ENCODE peak calls at places on chromosomes 16 and 17, in five cellular contexts. One of them, this sample, is unnamed.

GRCh38 chr17:81511800-81512559 is 619 bp downstream of the ACTG1 start:
- ATAC-seq in right cardiac atrium: peak
- ATAC-seq in central memory CD8-positive, alpha-beta T cell: no peak
- ATAC-seq in activated naive CD8-positive, alpha-beta T cell treated with anti-CD3 and anti-CD28 coated beads, Interleukin-2, amount 50 U/mL, for 24 hours: no peak
- ATAC-seq in foreskin keratinocyte: no peak
- ATAC-seq in this sample: peak

GRCh38 chr17:74852237-74853047 is 7.2 kb downstream of the GRIN2C start:
- ATAC-seq in activated naive CD8-positive, alpha-beta T cell treated with anti-CD3 and anti-CD28 coated beads, Interleukin-2, amount 50 U/mL, for 24 hours: peak
- ATAC-seq in foreskin keratinocyte: peak
- ATAC-seq in central memory CD8-positive, alpha-beta T cell: peak
- ATAC-seq in right cardiac atrium: no peak
- ATAC-seq in this sample: no peak

GRCh38 chr16:84730406-84731106 is 30.8 kb downstream of the USP10 start:
- ATAC-seq in central memory CD8-positive, alpha-beta T cell: peak
- ATAC-seq in right cardiac atrium: peak
- ATAC-seq in activated naive CD8-positive, alpha-beta T cell treated with anti-CD3 and anti-CD28 coated beads, Interleukin-2, amount 50 U/mL, for 24 hours: no peak
- ATAC-seq in foreskin keratinocyte: peak
- ATAC-seq in this sample: peak

GRCh38 chr17:1473841-1474240 is 17.8 kb upstream of the CRK start:
- ATAC-seq in foreskin keratinocyte: no peak
- ATAC-seq in central memory CD8-positive, alpha-beta T cell: peak
- ATAC-seq in right cardiac atrium: no peak
- ATAC-seq in activated naive CD8-positive, alpha-beta T cell treated with anti-CD3 and anti-CD28 coated beads, Interleukin-2, amount 50 U/mL, for 24 hours: peak
- ATAC-seq in this sample: no peak

GRCh38 chr16:71590584-71590983 is 13.7 kb upstream of the TAT start:
- ATAC-seq in central memory CD8-positive, alpha-beta T cell: no peak
- ATAC-seq in right cardiac atrium: no peak
- ATAC-seq in activated naive CD8-positive, alpha-beta T cell treated with anti-CD3 and anti-CD28 coated beads, Interleukin-2, amount 50 U/mL, for 24 hours: no peak
- ATAC-seq in foreskin keratinocyte: no peak
- ATAC-seq in this sample: no peak

GRCh38 chr16:4042581-4042980 is 73.7 kb downstream of the ADCY9 start:
- ATAC-seq in central memory CD8-positive, alpha-beta T cell: no peak
- ATAC-seq in foreskin keratinocyte: no peak
- ATAC-seq in right cardiac atrium: no peak
- ATAC-seq in activated naive CD8-positive, alpha-beta T cell treated with anti-CD3 and anti-CD28 coated beads, Interleukin-2, amount 50 U/mL, for 24 hours: no peak
- ATAC-seq in this sample: no peak

GRCh38 chr16:86566966-86567700 is 504 bp downstream of the FOXC2 start:
- ATAC-seq in right cardiac atrium: peak
- ATAC-seq in central memory CD8-positive, alpha-beta T cell: no peak
- ATAC-seq in activated naive CD8-positive, alpha-beta T cell treated with anti-CD3 and anti-CD28 coated beads, Interleukin-2, amount 50 U/mL, for 24 hours: peak
- ATAC-seq in foreskin keratinocyte: peak
- ATAC-seq in this sample: peak

GRCh38 chr17:19370493-19370960 is 7.8 kb upstream of the MAPK7 start:
- ATAC-seq in activated naive CD8-positive, alpha-beta T cell treated with anti-CD3 and anti-CD28 coated beads, Interleukin-2, amount 50 U/mL, for 24 hours: peak
- ATAC-seq in right cardiac atrium: peak
- ATAC-seq in foreskin keratinocyte: no peak
- ATAC-seq in central memory CD8-positive, alpha-beta T cell: peak
- ATAC-seq in this sample: peak

GRCh38 chr17:67578058-67578457 is 139.7 kb upstream of the NOL11 start:
- ATAC-seq in foreskin keratinocyte: no peak
- ATAC-seq in activated naive CD8-positive, alpha-beta T cell treated with anti-CD3 and anti-CD28 coated beads, Interleukin-2, amount 50 U/mL, for 24 hours: peak
- ATAC-seq in central memory CD8-positive, alpha-beta T cell: no peak
- ATAC-seq in right cardiac atrium: no peak
- ATAC-seq in this sample: no peak

GRCh38 chr17:80992948-80993624 is 1.4 kb downstream of the CHMP6 start:
- ATAC-seq in foreskin keratinocyte: no peak
- ATAC-seq in central memory CD8-positive, alpha-beta T cell: no peak
- ATAC-seq in activated naive CD8-positive, alpha-beta T cell treated with anti-CD3 and anti-CD28 coated beads, Interleukin-2, amount 50 U/mL, for 24 hours: no peak
- ATAC-seq in right cardiac atrium: no peak
- ATAC-seq in this sample: no peak

GRCh38 chr16:56789360-56789759 is 59.4 kb downstream of the NUP93 start:
- ATAC-seq in activated naive CD8-positive, alpha-beta T cell treated with anti-CD3 and anti-CD28 coated beads, Interleukin-2, amount 50 U/mL, for 24 hours: no peak
- ATAC-seq in right cardiac atrium: no peak
- ATAC-seq in foreskin keratinocyte: peak
- ATAC-seq in central memory CD8-positive, alpha-beta T cell: no peak
- ATAC-seq in this sample: no peak

GRCh38 chr17:17537311-17538099 is 41.3 kb upstream of the RASD1 start:
- ATAC-seq in foreskin keratinocyte: no peak
- ATAC-seq in central memory CD8-positive, alpha-beta T cell: no peak
- ATAC-seq in activated naive CD8-positive, alpha-beta T cell treated with anti-CD3 and anti-CD28 coated beads, Interleukin-2, amount 50 U/mL, for 24 hours: no peak
- ATAC-seq in right cardiac atrium: no peak
- ATAC-seq in this sample: no peak

GRCh38 chr16:67339453-67339852 is 12.8 kb downstream of the LRRC36 start:
- ATAC-seq in central memory CD8-positive, alpha-beta T cell: no peak
- ATAC-seq in activated naive CD8-positive, alpha-beta T cell treated with anti-CD3 and anti-CD28 coated beads, Interleukin-2, amount 50 U/mL, for 24 hours: no peak
- ATAC-seq in right cardiac atrium: no peak
- ATAC-seq in foreskin keratinocyte: no peak
- ATAC-seq in this sample: no peak

GRCh38 chr17:917391-917811 is 62.2 kb downstream of the NXN start:
- ATAC-seq in foreskin keratinocyte: no peak
- ATAC-seq in right cardiac atrium: peak
- ATAC-seq in central memory CD8-positive, alpha-beta T cell: no peak
- ATAC-seq in activated naive CD8-positive, alpha-beta T cell treated with anti-CD3 and anti-CD28 coated beads, Interleukin-2, amount 50 U/mL, for 24 hours: no peak
- ATAC-seq in this sample: no peak

GRCh38 chr17:59634632-59635561 is 15.2 kb downstream of the CLTC start:
- ATAC-seq in activated naive CD8-positive, alpha-beta T cell treated with anti-CD3 and anti-CD28 coated beads, Interleukin-2, amount 50 U/mL, for 24 hours: peak
- ATAC-seq in right cardiac atrium: peak
- ATAC-seq in foreskin keratinocyte: peak
- ATAC-seq in central memory CD8-positive, alpha-beta T cell: no peak
- ATAC-seq in this sample: no peak

GRCh38 chr17:38750312-38751121 is 2.0 kb upstream of the PSMB3 start:
- ATAC-seq in activated naive CD8-positive, alpha-beta T cell treated with anti-CD3 and anti-CD28 coated beads, Interleukin-2, amount 50 U/mL, for 24 hours: no peak
- ATAC-seq in right cardiac atrium: no peak
- ATAC-seq in foreskin keratinocyte: no peak
- ATAC-seq in central memory CD8-positive, alpha-beta T cell: no peak
- ATAC-seq in this sample: no peak

GRCh38 chr16:17170435-17170834 is 300.3 kb downstream of the XYLT1 start:
- ATAC-seq in foreskin keratinocyte: no peak
- ATAC-seq in central memory CD8-positive, alpha-beta T cell: no peak
- ATAC-seq in right cardiac atrium: peak
- ATAC-seq in activated naive CD8-positive, alpha-beta T cell treated with anti-CD3 and anti-CD28 coated beads, Interleukin-2, amount 50 U/mL, for 24 hours: no peak
- ATAC-seq in this sample: no peak

GRCh38 chr17:14784997-14785696 is 480.0 kb downstream of the PMP22 start:
- ATAC-seq in right cardiac atrium: no peak
- ATAC-seq in activated naive CD8-positive, alpha-beta T cell treated with anti-CD3 and anti-CD28 coated beads, Interleukin-2, amount 50 U/mL, for 24 hours: no peak
- ATAC-seq in central memory CD8-positive, alpha-beta T cell: no peak
- ATAC-seq in foreskin keratinocyte: peak
- ATAC-seq in this sample: no peak

GRCh38 chr17:27670791-27671590 is 40.0 kb downstream of the LGALS9 start:
- ATAC-seq in foreskin keratinocyte: no peak
- ATAC-seq in central memory CD8-positive, alpha-beta T cell: no peak
- ATAC-seq in activated naive CD8-positive, alpha-beta T cell treated with anti-CD3 and anti-CD28 coated beads, Interleukin-2, amount 50 U/mL, for 24 hours: no peak
- ATAC-seq in right cardiac atrium: no peak
- ATAC-seq in this sample: no peak

GRCh38 chr17:75088465-75088895 is 726 bp downstream of the SLC16A5 start:
- ATAC-seq in right cardiac atrium: no peak
- ATAC-seq in activated naive CD8-positive, alpha-beta T cell treated with anti-CD3 and anti-CD28 coated beads, Interleukin-2, amount 50 U/mL, for 24 hours: no peak
- ATAC-seq in foreskin keratinocyte: no peak
- ATAC-seq in central memory CD8-positive, alpha-beta T cell: no peak
- ATAC-seq in this sample: no peak

GRCh38 chr16:86709902-86710601 is 131.7 kb downstream of the FOXL1 start:
- ATAC-seq in central memory CD8-positive, alpha-beta T cell: no peak
- ATAC-seq in activated naive CD8-positive, alpha-beta T cell treated with anti-CD3 and anti-CD28 coated beads, Interleukin-2, amount 50 U/mL, for 24 hours: no peak
- ATAC-seq in right cardiac atrium: no peak
- ATAC-seq in foreskin keratinocyte: no peak
- ATAC-seq in this sample: no peak

GRCh38 chr17:64627797-64628196 is 34.3 kb downstream of the SMURF2 start:
- ATAC-seq in right cardiac atrium: no peak
- ATAC-seq in foreskin keratinocyte: no peak
- ATAC-seq in activated naive CD8-positive, alpha-beta T cell treated with anti-CD3 and anti-CD28 coated beads, Interleukin-2, amount 50 U/mL, for 24 hours: peak
- ATAC-seq in central memory CD8-positive, alpha-beta T cell: peak
- ATAC-seq in this sample: no peak

GRCh38 chr17:61635913-61636432 is 45.0 kb upstream of the NACA2 start:
- ATAC-seq in activated naive CD8-positive, alpha-beta T cell treated with anti-CD3 and anti-CD28 coated beads, Interleukin-2, amount 50 U/mL, for 24 hours: no peak
- ATAC-seq in foreskin keratinocyte: peak
- ATAC-seq in central memory CD8-positive, alpha-beta T cell: no peak
- ATAC-seq in right cardiac atrium: no peak
- ATAC-seq in this sample: no peak

GRCh38 chr16:67676939-67677338 is 10.3 kb downstream of the C16orf86 start:
- ATAC-seq in activated naive CD8-positive, alpha-beta T cell treated with anti-CD3 and anti-CD28 coated beads, Interleukin-2, amount 50 U/mL, for 24 hours: no peak
- ATAC-seq in right cardiac atrium: no peak
- ATAC-seq in foreskin keratinocyte: no peak
- ATAC-seq in central memory CD8-positive, alpha-beta T cell: no peak
- ATAC-seq in this sample: no peak

GRCh38 chr17:339193-340061 is 13.2 kb downstream of the RPH3AL start:
- ATAC-seq in activated naive CD8-positive, alpha-beta T cell treated with anti-CD3 and anti-CD28 coated beads, Interleukin-2, amount 50 U/mL, for 24 hours: no peak
- ATAC-seq in foreskin keratinocyte: no peak
- ATAC-seq in central memory CD8-positive, alpha-beta T cell: no peak
- ATAC-seq in right cardiac atrium: no peak
- ATAC-seq in this sample: no peak

GRCh38 chr17:34059423-34060220 is 195.5 kb upstream of the CCL2 start:
- ATAC-seq in foreskin keratinocyte: no peak
- ATAC-seq in central memory CD8-positive, alpha-beta T cell: no peak
- ATAC-seq in right cardiac atrium: no peak
- ATAC-seq in activated naive CD8-positive, alpha-beta T cell treated with anti-CD3 and anti-CD28 coated beads, Interleukin-2, amount 50 U/mL, for 24 hours: no peak
- ATAC-seq in this sample: no peak

GRCh38 chr17:16190703-16191360 is 24.5 kb downstream of the NCOR1 start:
- ATAC-seq in foreskin keratinocyte: no peak
- ATAC-seq in right cardiac atrium: no peak
- ATAC-seq in activated naive CD8-positive, alpha-beta T cell treated with anti-CD3 and anti-CD28 coated beads, Interleukin-2, amount 50 U/mL, for 24 hours: no peak
- ATAC-seq in central memory CD8-positive, alpha-beta T cell: no peak
- ATAC-seq in this sample: no peak

GRCh38 chr16:25413133-25413532 is 155.5 kb upstream of the ZKSCAN2 start:
- ATAC-seq in right cardiac atrium: no peak
- ATAC-seq in activated naive CD8-positive, alpha-beta T cell treated with anti-CD3 and anti-CD28 coated beads, Interleukin-2, amount 50 U/mL, for 24 hours: no peak
- ATAC-seq in central memory CD8-positive, alpha-beta T cell: no peak
- ATAC-seq in foreskin keratinocyte: no peak
- ATAC-seq in this sample: no peak

GRCh38 chr16:1876468-1876867 is 4.5 kb upstream of the MEIOB start:
- ATAC-seq in right cardiac atrium: no peak
- ATAC-seq in activated naive CD8-positive, alpha-beta T cell treated with anti-CD3 and anti-CD28 coated beads, Interleukin-2, amount 50 U/mL, for 24 hours: no peak
- ATAC-seq in central memory CD8-positive, alpha-beta T cell: no peak
- ATAC-seq in foreskin keratinocyte: no peak
- ATAC-seq in this sample: no peak

GRCh38 chr17:32927201-32927723 is 691 bp upstream of the TMEM98 start:
- ATAC-seq in central memory CD8-positive, alpha-beta T cell: no peak
- ATAC-seq in activated naive CD8-positive, alpha-beta T cell treated with anti-CD3 and anti-CD28 coated beads, Interleukin-2, amount 50 U/mL, for 24 hours: no peak
- ATAC-seq in foreskin keratinocyte: no peak
- ATAC-seq in right cardiac atrium: peak
- ATAC-seq in this sample: peak

GRCh38 chr17:4307179-4307930 is 43.6 kb upstream of the ANKFY1 start:
- ATAC-seq in central memory CD8-positive, alpha-beta T cell: no peak
- ATAC-seq in right cardiac atrium: no peak
- ATAC-seq in foreskin keratinocyte: no peak
- ATAC-seq in activated naive CD8-positive, alpha-beta T cell treated with anti-CD3 and anti-CD28 coated beads, Interleukin-2, amount 50 U/mL, for 24 hours: no peak
- ATAC-seq in this sample: no peak

GRCh38 chr16:84614075-84614474 is 3.8 kb downstream of the COTL1 start:
- ATAC-seq in central memory CD8-positive, alpha-beta T cell: no peak
- ATAC-seq in activated naive CD8-positive, alpha-beta T cell treated with anti-CD3 and anti-CD28 coated beads, Interleukin-2, amount 50 U/mL, for 24 hours: no peak
- ATAC-seq in foreskin keratinocyte: no peak
- ATAC-seq in right cardiac atrium: no peak
- ATAC-seq in this sample: no peak

GRCh38 chr17:52837502-52837901 is 679.0 kb upstream of the CA10 start:
- ATAC-seq in foreskin keratinocyte: no peak
- ATAC-seq in right cardiac atrium: no peak
- ATAC-seq in central memory CD8-positive, alpha-beta T cell: no peak
- ATAC-seq in activated naive CD8-positive, alpha-beta T cell treated with anti-CD3 and anti-CD28 coated beads, Interleukin-2, amount 50 U/mL, for 24 hours: no peak
- ATAC-seq in this sample: no peak

GRCh38 chr17:72901098-72901497 is 191.4 kb downstream of the SLC39A11 start:
- ATAC-seq in foreskin keratinocyte: no peak
- ATAC-seq in activated naive CD8-positive, alpha-beta T cell treated with anti-CD3 and anti-CD28 coated beads, Interleukin-2, amount 50 U/mL, for 24 hours: no peak
- ATAC-seq in central memory CD8-positive, alpha-beta T cell: no peak
- ATAC-seq in right cardiac atrium: no peak
- ATAC-seq in this sample: no peak

GRCh38 chr17:76493505-76494167 is 7.6 kb downstream of the RHBDF2 start:
- ATAC-seq in foreskin keratinocyte: no peak
- ATAC-seq in activated naive CD8-positive, alpha-beta T cell treated with anti-CD3 and anti-CD28 coated beads, Interleukin-2, amount 50 U/mL, for 24 hours: peak
- ATAC-seq in central memory CD8-positive, alpha-beta T cell: peak
- ATAC-seq in right cardiac atrium: no peak
- ATAC-seq in this sample: no peak

GRCh38 chr16:11326737-11327276 is 18.5 kb upstream of the RMI2 start:
- ATAC-seq in central memory CD8-positive, alpha-beta T cell: no peak
- ATAC-seq in right cardiac atrium: no peak
- ATAC-seq in activated naive CD8-positive, alpha-beta T cell treated with anti-CD3 and anti-CD28 coated beads, Interleukin-2, amount 50 U/mL, for 24 hours: no peak
- ATAC-seq in foreskin keratinocyte: no peak
- ATAC-seq in this sample: no peak

GRCh38 chr16:50928065-50928464 is 186.2 kb downstream of the CYLD start:
- ATAC-seq in right cardiac atrium: no peak
- ATAC-seq in central memory CD8-positive, alpha-beta T cell: no peak
- ATAC-seq in foreskin keratinocyte: no peak
- ATAC-seq in activated naive CD8-positive, alpha-beta T cell treated with anti-CD3 and anti-CD28 coated beads, Interleukin-2, amount 50 U/mL, for 24 hours: no peak
- ATAC-seq in this sample: no peak

GRCh38 chr17:38815576-38816193 is 9.4 kb downstream of the CWC25 start:
- ATAC-seq in foreskin keratinocyte: no peak
- ATAC-seq in activated naive CD8-positive, alpha-beta T cell treated with anti-CD3 and anti-CD28 coated beads, Interleukin-2, amount 50 U/mL, for 24 hours: peak
- ATAC-seq in right cardiac atrium: no peak
- ATAC-seq in central memory CD8-positive, alpha-beta T cell: peak
- ATAC-seq in this sample: no peak

GRCh38 chr16:1651509-1652342 is 26.4 kb upstream of the JPT2 start:
- ATAC-seq in right cardiac atrium: no peak
- ATAC-seq in foreskin keratinocyte: no peak
- ATAC-seq in central memory CD8-positive, alpha-beta T cell: no peak
- ATAC-seq in activated naive CD8-positive, alpha-beta T cell treated with anti-CD3 and anti-CD28 coated beads, Interleukin-2, amount 50 U/mL, for 24 hours: no peak
- ATAC-seq in this sample: no peak